ENCODE peak calls at places on chromosomes 13 and 19, in eight cellular contexts. V is H54, Z is lower leg skin, C is heart left ventricle, F is A549, U is Peyer's patch, Q is uterus, K is breast epithelium. H is an unnamed sample.

GRCh38 chr19:39671739-39672363 is 16.1 kb downstream of the LGALS16 start:
- DNase-seq in F (peak), C (no peak), Q (no peak), V (peak), Z (no peak), K (no peak), U (no peak), H (peak)

GRCh38 chr13:20160346-20161274 is at the start of gene GJA3:
- DNase-seq in Z (no peak), K (no peak), C (peak), F (peak), U (no peak), V (no peak), Q (no peak), H (peak)

GRCh38 chr13:113887700-113888201 is 23.9 kb upstream of the GAS6 start:
- DNase-seq in Q (no peak), K (no peak), U (no peak), Z (no peak), V (no peak), C (no peak), F (no peak), H (no peak)

GRCh38 chr13:26619321-26619720 is 61.8 kb downstream of the WASF3 start:
- DNase-seq in V (peak), Q (no peak), F (no peak), K (no peak), Z (no peak), C (no peak), U (no peak), H (no peak)

GRCh38 chr13:104296301-104296700 is 1230.1 kb upstream of the SLC10A2 start:
- DNase-seq in V (no peak), K (no peak), Z (no peak), Q (no peak), U (no peak), F (no peak), C (no peak), H (no peak)

GRCh38 chr13:61685683-61686013 is 270.0 kb upstream of the PCDH20 start:
- DNase-seq in Z (no peak), C (no peak), F (peak), K (no peak), U (no peak), V (no peak), Q (no peak), H (no peak)

GRCh38 chr13:95643471-95643813 is 1.1 kb downstream of the DZIP1 start:
- DNase-seq in C (no peak), K (no peak), V (no peak), Q (peak), U (no peak), F (peak), Z (no peak), H (no peak)

GRCh38 chr13:101512650-101513049 is 60.2 kb downstream of the ITGBL1 start:
- DNase-seq in C (no peak), K (no peak), V (no peak), Z (no peak), U (no peak), F (no peak), Q (no peak), H (no peak)

GRCh38 chr13:78759704-78760103 is 100.7 kb upstream of the OBI1 start:
- DNase-seq in Q (no peak), K (no peak), U (no peak), Z (no peak), F (peak), C (no peak), V (no peak), H (peak)

GRCh38 chr19:34618410-34618809 is 58.5 kb downstream of the SCGB2B2 start:
- DNase-seq in Q (no peak), K (no peak), U (no peak), V (no peak), F (no peak), C (no peak), Z (no peak), H (no peak)

GRCh38 chr19:12345197-12345596 is 11.8 kb upstream of the ZNF563 start:
- DNase-seq in C (no peak), U (no peak), K (no peak), Q (no peak), V (no peak), Z (no peak), F (no peak), H (no peak)

GRCh38 chr19:48442116-48443035 is 3.4 kb upstream of the GRWD1 start:
- DNase-seq in F (no peak), Q (no peak), K (no peak), C (no peak), U (no peak), Z (peak), V (no peak), H (no peak)

GRCh38 chr19:3547301-3547731 is 8.3 kb downstream of the TEKTIP1 start:
- DNase-seq in Z (no peak), U (no peak), V (no peak), Q (no peak), K (no peak), C (no peak), F (no peak), H (peak)

GRCh38 chr13:27952931-27953670 is 16.0 kb downstream of the CDX2 start:
- DNase-seq in K (no peak), Z (no peak), V (no peak), C (no peak), Q (no peak), U (peak), F (no peak), H (no peak)

GRCh38 chr19:12715929-12716328 is 7.8 kb downstream of the TNPO2 start:
- DNase-seq in U (no peak), F (no peak), V (no peak), C (no peak), Z (no peak), K (no peak), Q (no peak), H (peak)

GRCh38 chr13:72696590-72696989 is 30.8 kb downstream of the MZT1 start:
- DNase-seq in Z (no peak), C (no peak), V (no peak), Q (no peak), U (no peak), F (peak), K (no peak), H (no peak)

GRCh38 chr19:30374791-30375650 is 2.8 kb downstream of the ZNF536 start:
- DNase-seq in F (no peak), K (no peak), Q (no peak), U (no peak), V (no peak), Z (peak), C (no peak), H (no peak)

GRCh38 chr13:98480915-98481510 is 95.9 kb downstream of the STK24 start:
- DNase-seq in V (no peak), U (no peak), Q (no peak), K (no peak), Z (peak), C (peak), F (no peak), H (peak)

GRCh38 chr13:39604736-39605135 is 1.7 kb upstream of the LHFPL6 start:
- DNase-seq in Z (no peak), K (no peak), U (no peak), C (no peak), F (no peak), Q (no peak), V (no peak), H (no peak)

GRCh38 chr19:15297416-15298224 is 34.7 kb downstream of the BRD4 start:
- DNase-seq in C (no peak), K (no peak), F (peak), Z (no peak), V (no peak), Q (no peak), U (no peak), H (peak)

GRCh38 chr13:110418944-110419343 is 111.9 kb downstream of the COL4A2 start:
- DNase-seq in C (peak), F (peak), K (no peak), U (no peak), V (no peak), Q (no peak), Z (peak), H (no peak)

GRCh38 chr13:60165391-60166099 is 1.8 kb upstream of the DIAPH3 start:
- DNase-seq in V (no peak), K (no peak), Q (no peak), F (no peak), U (no peak), Z (no peak), C (no peak), H (peak)

GRCh38 chr19:16021796-16022195 is 54.5 kb upstream of the TPM4 start:
- DNase-seq in C (no peak), V (no peak), F (no peak), Q (no peak), K (no peak), U (no peak), Z (no peak), H (no peak)

GRCh38 chr13:59086147-59086546 is 1077.6 kb downstream of the DIAPH3 start:
- DNase-seq in C (no peak), Z (no peak), F (no peak), K (no peak), V (no peak), U (no peak), Q (no peak), H (no peak)

GRCh38 chr13:25860862-25861261 is 191.0 kb downstream of the SHISA2 start:
- DNase-seq in U (no peak), F (no peak), Z (no peak), K (no peak), V (no peak), Q (no peak), C (no peak), H (no peak)

GRCh38 chr13:77345150-77345780 is 18.4 kb upstream of the MYCBP2 start:
- DNase-seq in Z (no peak), K (no peak), C (no peak), Q (no peak), F (no peak), V (no peak), U (no peak), H (no peak)

GRCh38 chr13:71618154-71618553 is 248.8 kb downstream of the DACH1 start:
- DNase-seq in Z (no peak), K (no peak), Q (no peak), U (no peak), C (no peak), V (no peak), F (no peak), H (no peak)

GRCh38 chr19:17205237-17206140 is 9.7 kb upstream of the USE1 start:
- DNase-seq in U (peak), C (peak), K (peak), Q (no peak), Z (no peak), V (no peak), F (peak), H (peak)

GRCh38 chr19:30322641-30323320 is 49.4 kb upstream of the ZNF536 start:
- DNase-seq in C (no peak), F (no peak), K (no peak), Q (no peak), U (no peak), Z (peak), V (no peak), H (no peak)

GRCh38 chr19:35133826-35134225 is 1.0 kb downstream of the LGI4 start:
- DNase-seq in K (no peak), V (no peak), Z (peak), F (no peak), C (no peak), U (no peak), Q (no peak), H (no peak)

GRCh38 chr19:43486412-43486811 is 18.1 kb downstream of the PHLDB3 start:
- DNase-seq in C (no peak), U (no peak), F (no peak), Z (peak), Q (no peak), V (no peak), K (no peak), H (no peak)

GRCh38 chr19:34269968-34270621 is 15.7 kb downstream of the GARRE1 start:
- DNase-seq in K (no peak), Q (peak), C (peak), V (peak), U (no peak), Z (peak), F (peak), H (peak)

GRCh38 chr19:6126335-6126974 is 9.0 kb upstream of the ACSBG2 start:
- DNase-seq in V (peak), F (peak), K (no peak), Z (no peak), C (no peak), U (no peak), Q (no peak), H (peak)

GRCh38 chr13:29362849-29363604 is 232.5 kb downstream of the SLC7A1 start:
- DNase-seq in C (peak), F (peak), K (no peak), Z (no peak), Q (peak), V (peak), U (no peak), H (peak)

GRCh38 chr19:35416331-35416730 is 31.7 kb upstream of the FFAR2 start:
- DNase-seq in V (no peak), C (no peak), Z (no peak), K (no peak), F (no peak), U (peak), Q (no peak), H (no peak)

GRCh38 chr13:113140677-113141590 is 17.5 kb upstream of the PROZ start:
- DNase-seq in C (peak), Q (no peak), U (no peak), F (no peak), Z (peak), V (no peak), K (peak), H (no peak)

GRCh38 chr13:113531041-113531873 is 40.7 kb upstream of the DCUN1D2 start:
- DNase-seq in K (peak), Z (peak), U (no peak), Q (no peak), F (no peak), C (no peak), V (no peak), H (no peak)

GRCh38 chr13:40922437-40923040 is 96.6 kb downstream of the ELF1 start:
- DNase-seq in C (peak), Q (peak), Z (no peak), U (peak), V (no peak), K (no peak), F (no peak), H (peak)

GRCh38 chr13:36858285-36858684 is 39.3 kb downstream of the RFXAP start:
- DNase-seq in U (no peak), F (peak), C (no peak), V (no peak), Z (no peak), K (no peak), Q (no peak), H (peak)

DNA sequence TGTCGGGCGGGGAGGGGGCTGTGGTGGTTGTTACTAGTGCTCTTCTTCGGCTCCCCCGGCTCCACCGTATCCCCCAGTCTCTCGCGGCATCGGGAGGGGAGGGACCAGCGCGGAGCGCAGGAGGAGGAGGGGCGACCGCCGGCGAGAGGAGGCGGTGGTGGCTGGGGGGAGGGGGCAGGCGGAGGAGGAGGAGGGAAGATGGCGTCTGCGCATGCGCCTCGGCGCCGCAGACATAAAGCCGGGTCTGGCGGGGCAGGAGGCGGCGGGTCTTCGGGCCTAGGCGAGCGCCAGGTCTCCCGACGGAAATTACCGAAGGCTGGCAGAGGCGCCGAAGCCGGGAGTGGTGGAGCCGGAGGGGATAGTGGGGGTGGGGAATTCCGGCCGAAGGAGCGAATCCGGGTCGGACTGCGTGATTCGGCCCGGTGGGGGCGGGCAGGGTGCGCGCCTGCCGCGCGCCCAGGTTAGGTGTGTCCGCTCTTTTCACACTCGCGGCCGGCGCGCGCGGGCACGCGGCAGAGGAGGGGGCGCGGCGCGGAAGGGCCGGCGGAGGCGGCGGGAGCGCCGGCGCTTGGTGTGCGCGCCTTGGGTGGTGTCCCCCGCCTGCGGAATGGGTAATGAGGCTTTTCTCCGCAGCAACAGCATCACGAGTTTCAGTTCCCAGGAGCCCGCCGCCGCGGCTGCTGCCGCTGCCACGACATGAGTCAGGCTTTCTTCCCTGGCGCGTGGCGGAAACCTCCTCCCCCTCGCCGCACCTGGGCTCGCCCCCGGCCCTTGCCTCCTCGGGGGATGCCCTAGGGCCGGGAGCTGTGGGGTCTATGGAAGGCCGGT is 1.3 kb upstream of the TSC22D1 start:
- DNase-seq in U (peak), V (peak), C (peak), Z (peak), F (peak), Q (peak), K (peak), H (peak)
- TF ChIP-seq POLR2A in U (peak), V (no peak), C (peak), Z (no peak), F (peak), Q (peak), K (peak), H (peak)

GRCh38 chr19:38665950-38666661 is 18.7 kb downstream of the ACTN4 start:
- DNase-seq in V (no peak), K (peak), U (no peak), F (peak), Q (peak), C (peak), Z (peak), H (no peak)
- TF ChIP-seq POLR2A in V (no peak), K (no peak), U (peak), F (no peak), Q (peak), C (peak), Z (no peak), H (no peak)

GRCh38 chr19:51570962-51571575 is at the start of gene ZNF175:
- DNase-seq in Z (peak), V (peak), K (peak), Q (peak), U (peak), F (peak), C (peak), H (peak)
- TF ChIP-seq POLR2A in Z (no peak), V (no peak), K (no peak), Q (peak), U (peak), F (peak), C (peak), H (peak)

GRCh38 chr19:511101-511841 is 4.0 kb downstream of the TPGS1 start:
- DNase-seq in U (peak), F (no peak), Q (no peak), Z (no peak), V (no peak), K (no peak), C (peak), H (peak)
- TF ChIP-seq POLR2A in U (peak), F (no peak), Q (no peak), Z (no peak), V (no peak), K (no peak), C (no peak), H (peak)